ENCODE peak calls at places on chromosomes 3 and 15, in four cellular contexts. I, A, X and U are unnamed samples.

GRCh38 chr3:88031543-88032148 is 27.2 kb downstream of the CGGBP1 start:
- DNase-seq in I (no peak), A (peak), X (no peak), U (no peak)

GRCh38 chr3:46676601-46677071 is 16.8 kb downstream of the ALS2CL start:
- DNase-seq in I (peak), A (no peak), X (peak), U (no peak)

GRCh38 chr3:150146891-150147761 is 176.4 kb upstream of the PFN2 start:
- DNase-seq in I (no peak), A (peak), X (peak), U (peak)

GRCh38 chr3:196144383-196145105 is 62.7 kb upstream of the TFRC start:
- DNase-seq in I (no peak), A (peak), X (no peak), U (no peak)

GRCh38 chr15:67945951-67946700 is 106.3 kb upstream of the RNU6-1 start:
- DNase-seq in I (no peak), A (peak), X (no peak), U (peak)

GRCh38 chr3:173699353-173699752 is 301.8 kb downstream of the NLGN1 start:
- DNase-seq in I (no peak), A (no peak), X (no peak), U (no peak)

GRCh38 chr3:113287818-113288648 is 76.7 kb downstream of the BOC start:
- DNase-seq in I (peak), A (peak), X (no peak), U (no peak)

GRCh38 chr3:169227911-169228310 is 435.6 kb downstream of the MECOM start:
- DNase-seq in I (no peak), A (no peak), X (no peak), U (no peak)

GRCh38 chr3:82891028-82891427 is 1129.6 kb upstream of the GBE1 start:
- DNase-seq in I (no peak), A (no peak), X (no peak), U (no peak)

GRCh38 chr3:153209596-153209995 is 47.6 kb downstream of the RAP2B start:
- DNase-seq in I (no peak), A (peak), X (peak), U (peak)

GRCh38 chr3:33438871-33439270 is 1.3 kb downstream of the UBP1 start:
- DNase-seq in I (no peak), A (peak), X (no peak), U (no peak)

GRCh38 chr15:88038261-88038660 is 218.3 kb downstream of the NTRK3 start:
- DNase-seq in I (no peak), A (no peak), X (no peak), U (no peak)

GRCh38 chr15:88036154-88036839 is 220.2 kb downstream of the NTRK3 start:
- DNase-seq in I (no peak), A (no peak), X (no peak), U (no peak)

GRCh38 chr15:88043396-88043795 is 213.1 kb downstream of the NTRK3 start:
- DNase-seq in I (no peak), A (no peak), X (no peak), U (no peak)

GRCh38 chr15:88040516-88040915 is 216.0 kb downstream of the NTRK3 start:
- DNase-seq in I (no peak), A (no peak), X (no peak), U (no peak)

DNA sequence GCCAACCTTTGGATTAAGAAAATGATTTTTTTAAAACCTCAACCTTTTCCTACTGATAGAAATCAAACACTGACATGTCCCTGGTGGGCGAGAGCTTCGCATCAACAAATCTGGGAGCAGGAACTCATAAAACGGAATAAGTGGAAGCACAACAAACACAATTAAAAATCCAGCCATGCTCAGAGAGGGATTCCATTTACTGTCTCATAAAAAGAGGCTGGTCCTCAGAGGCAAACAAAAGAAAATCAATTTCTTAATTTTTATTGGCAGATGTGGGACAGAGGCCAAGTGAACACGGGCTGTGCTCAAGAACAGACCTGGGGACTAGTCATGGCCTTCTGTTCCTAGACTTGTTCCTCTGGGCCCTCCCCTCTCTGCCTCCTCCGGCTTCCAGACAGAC is 214.5 kb downstream of the NTRK3 start:
- DNase-seq in I (no peak), A (no peak), X (no peak), U (no peak)
- TF ChIP-seq CTCF in I (no peak), A (no peak), X (no peak), U (no peak)

GRCh38 chr3:19070325-19070724 is 78.0 kb upstream of the KCNH8 start:
- DNase-seq in I (no peak), A (peak), X (no peak), U (no peak)

GRCh38 chr3:19060404-19060803 is 87.9 kb upstream of the KCNH8 start:
- DNase-seq in I (no peak), A (no peak), X (no peak), U (no peak)

GRCh38 chr3:19063936-19064335 is 84.4 kb upstream of the KCNH8 start:
- DNase-seq in I (no peak), A (no peak), X (no peak), U (no peak)

DNA sequence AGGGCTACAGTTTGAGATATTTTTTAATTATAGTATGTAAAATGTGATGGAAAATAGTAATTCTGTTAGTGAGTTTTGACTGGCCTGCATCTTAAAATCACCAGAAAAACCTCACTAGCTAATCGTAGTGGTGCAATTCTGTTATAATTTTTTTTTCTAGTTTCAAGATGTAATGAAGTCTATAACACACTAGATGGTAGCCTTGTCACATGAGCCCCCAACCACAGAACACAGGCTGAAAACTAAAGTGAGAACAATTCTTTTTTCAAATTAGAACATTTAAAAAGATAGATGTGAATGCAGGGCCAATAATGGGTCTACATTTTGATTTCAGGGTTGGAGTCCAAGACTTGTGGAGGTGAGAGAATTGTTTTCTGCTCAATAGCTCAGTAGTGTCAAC is 83.3 kb upstream of the KCNH8 start:
- DNase-seq in I (no peak), A (peak), X (no peak), U (no peak)
- TF ChIP-seq CTCF in I (no peak), A (peak), X (peak), U (peak)

DNA sequence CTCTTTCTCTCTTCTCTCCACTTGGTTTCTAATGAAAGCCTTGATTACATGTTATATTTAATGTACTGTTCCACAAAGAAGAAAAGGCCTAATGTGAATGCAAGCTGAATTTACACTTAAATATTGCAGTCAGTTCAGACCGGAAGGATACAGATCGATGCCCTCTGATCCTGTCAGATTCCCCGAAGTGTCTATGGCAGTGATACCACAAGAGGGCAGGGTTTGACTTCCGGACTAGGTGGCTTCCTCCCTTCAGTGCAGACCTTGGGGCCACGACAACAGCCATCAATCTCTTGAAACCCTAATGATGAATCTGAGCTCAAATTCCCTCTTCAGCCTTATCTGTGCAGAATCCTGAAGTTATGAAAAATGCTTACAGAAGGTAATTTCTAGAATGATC is 29.5 kb downstream of the AGTR1 start:
- DNase-seq in I (peak), A (peak), X (no peak), U (no peak)
- TF ChIP-seq CTCF in I (peak), A (peak), X (peak), U (peak)

GRCh38 chr3:44914936-44915335 is 40.5 kb downstream of the TGM4 start:
- DNase-seq in I (peak), A (peak), X (no peak), U (no peak)

GRCh38 chr3:44918087-44918486 is 43.7 kb downstream of the TGM4 start:
- DNase-seq in I (no peak), A (no peak), X (no peak), U (no peak)

GRCh38 chr3:44913868-44914468 is 39.6 kb downstream of the TGM4 start:
- DNase-seq in I (peak), A (peak), X (peak), U (no peak)

GRCh38 chr3:44918581-44918980 is 44.2 kb downstream of the TGM4 start:
- DNase-seq in I (no peak), A (no peak), X (no peak), U (no peak)

DNA sequence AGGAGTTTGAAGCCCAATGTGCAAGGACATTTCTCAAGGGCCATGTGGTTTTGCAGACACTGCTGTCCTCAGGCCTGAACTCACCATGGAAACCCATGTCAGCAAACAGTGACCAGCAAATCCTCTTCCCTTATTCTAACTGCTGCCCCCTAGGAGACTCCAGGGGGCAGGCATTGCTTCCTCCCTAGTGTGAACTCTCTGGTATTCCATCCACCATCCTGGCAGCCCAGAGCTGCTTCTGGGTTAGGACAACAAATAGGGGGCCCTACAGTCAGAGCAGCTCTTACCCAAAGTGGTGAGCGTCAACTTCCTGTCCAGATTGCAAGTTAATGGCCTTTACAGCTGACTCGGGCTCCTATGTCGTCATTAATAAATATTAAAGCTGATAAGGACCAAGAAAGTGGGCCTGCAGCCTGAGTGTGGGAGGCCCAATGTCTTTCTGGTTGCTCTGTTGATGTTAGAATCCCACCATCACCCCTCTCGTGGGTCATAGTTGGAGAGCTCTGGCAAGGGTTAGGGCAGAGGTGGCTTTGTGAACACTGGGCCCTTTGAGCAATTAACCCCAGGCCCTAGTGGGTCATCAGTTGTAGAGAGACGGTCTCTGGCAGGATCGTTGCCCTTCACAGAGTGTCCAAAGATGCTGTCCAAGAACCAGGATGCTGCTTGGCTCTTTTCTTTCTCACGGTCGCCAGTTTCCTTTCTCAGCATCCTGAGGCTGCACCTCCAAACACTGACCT is 41.5 kb downstream of the TGM4 start:
- DNase-seq in I (no peak), A (no peak), X (no peak), U (no peak)
- TF ChIP-seq CTCF in I (no peak), A (no peak), X (no peak), U (no peak)

DNA sequence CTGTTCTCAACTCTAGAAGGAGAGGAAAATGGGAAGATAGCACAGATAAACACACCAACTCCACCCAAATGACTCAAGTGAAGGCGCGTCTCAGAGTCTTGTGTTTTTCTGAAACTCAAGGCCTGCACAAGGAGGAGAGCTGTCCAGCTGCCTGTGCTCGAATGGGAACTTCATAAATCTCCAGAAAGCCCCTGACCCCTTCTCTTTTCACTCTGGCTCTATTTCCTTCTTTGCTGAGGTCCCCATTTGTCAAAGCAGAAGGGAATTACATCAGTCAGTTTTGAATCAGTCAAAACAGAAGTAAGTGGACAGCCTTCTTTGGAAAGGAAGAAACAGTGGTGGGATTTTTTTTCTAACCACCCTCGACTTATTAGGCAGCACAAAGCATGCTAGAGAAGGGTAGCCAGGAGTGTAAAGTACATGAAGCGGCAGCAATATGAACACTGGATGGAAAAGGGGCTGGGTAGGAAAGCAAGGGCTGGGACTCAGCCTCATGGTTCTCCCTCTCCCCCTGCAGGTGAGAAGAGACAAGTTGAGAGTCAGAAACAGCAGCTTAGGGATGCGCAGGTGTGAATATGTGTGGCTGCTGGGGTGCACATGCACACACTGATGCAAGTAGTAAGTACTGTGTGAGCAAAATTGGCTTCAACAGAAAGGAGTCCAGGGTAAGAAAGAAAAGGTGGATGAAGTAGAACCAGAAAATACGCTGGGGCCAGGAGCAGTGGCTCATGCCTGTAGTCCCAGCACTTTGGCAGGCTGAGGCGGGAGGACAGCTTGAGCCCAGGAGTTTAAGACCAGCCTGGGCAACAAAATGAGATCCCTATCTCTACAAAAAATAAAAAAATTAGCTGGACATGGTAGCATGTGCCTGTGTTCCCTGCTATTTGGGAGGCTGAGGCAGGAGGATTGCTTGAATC is 36.6 kb upstream of the MAGEF1 start:
- DNase-seq in I (no peak), A (peak), X (no peak), U (no peak)
- TF ChIP-seq CTCF in I (peak), A (peak), X (no peak), U (peak)